ENCODE peak calls at places on chromosomes 12 and 14, in eight cellular contexts. T, C, N, D, Z, H, O and Y are unnamed samples.

GRCh38 chr14:105473033-105473676 is 1.5 kb upstream of the CRIP2 start:
- DNase-seq in T (no peak), C (no peak), N (no peak), D (peak; percentile 68), Z (no peak), H (no peak), O (no peak), Y (no peak)

GRCh38 chr14:104968541-104969401 is 9.4 kb downstream of the AHNAK2 start:
- DNase-seq in T (no peak), C (no peak), N (no peak), D (no peak), Z (peak; percentile 32), H (no peak), O (no peak), Y (peak; percentile 73)

GRCh38 chr14:70239802-70240201 is 51.1 kb upstream of the SLC8A3 start:
- DNase-seq in T (no peak), C (no peak), N (no peak), D (no peak), Z (no peak), H (no peak), O (no peak), Y (no peak)

GRCh38 chr12:78568326-78569020 is 296.1 kb upstream of the SYT1 start:
- DNase-seq in T (no peak), C (no peak), N (no peak), D (no peak), Z (no peak), H (no peak), O (no peak), Y (no peak)

GRCh38 chr12:88471641-88472040 is 108.6 kb downstream of the KITLG start:
- DNase-seq in T (peak; percentile 39), C (no peak), N (no peak), D (no peak), Z (no peak), H (peak; percentile 61), O (no peak), Y (no peak)

GRCh38 chr12:52826611-52827498 is 7.3 kb downstream of the KRT79 start:
- DNase-seq in T (no peak), C (no peak), N (no peak), D (no peak), Z (no peak), H (no peak), O (no peak), Y (no peak)

GRCh38 chr12:76586764-76587395 is 27.3 kb upstream of the OSBPL8 start:
- DNase-seq in T (peak; percentile 73), C (peak; percentile 59), N (peak; percentile 1), D (peak; percentile 67), Z (peak; percentile 56), H (peak; percentile 24), O (peak; percentile 53), Y (peak; percentile 1)

GRCh38 chr12:59929091-59929490 is 333.3 kb downstream of the SLC16A7 start:
- DNase-seq in T (no peak), C (no peak), N (no peak), D (no peak), Z (no peak), H (peak; percentile 58), O (no peak), Y (no peak)

GRCh38 chr14:73709904-73710469 is 4.2 kb downstream of the PNMA1 start:
- DNase-seq in T (no peak), C (no peak), N (no peak), D (no peak), Z (no peak), H (no peak), O (no peak), Y (no peak)

GRCh38 chr12:93979189-93979588 is 169.2 kb upstream of the PLXNC1 start:
- DNase-seq in T (no peak), C (peak; percentile 37), N (no peak), D (peak; percentile 26), Z (peak; percentile 23), H (peak; percentile 23), O (peak; percentile 25), Y (peak; percentile 21)